ENCODE peak calls at places on chromosomes 1 and 21, in five cellular contexts. W is endothelial cell of umbilical vein, F is cardiac muscle cell, O is hepatocyte, P is psoas muscle. V is an unnamed sample.

GRCh38 chr1:19308509-19308907 is 3.4 kb downstream of the AKR7A2 start:
- DNase-seq in F (no peak), P (no peak), W (no peak), O (no peak), V (no peak)

GRCh38 chr1:171081220-171081993 is 9.3 kb upstream of the FMO3 start:
- DNase-seq in F (peak), P (no peak), O (peak), W (peak), V (peak)

GRCh38 chr1:110321846-110322245 is 17.3 kb upstream of the RBM15 start:
- DNase-seq in W (no peak), O (no peak), P (no peak), F (no peak), V (no peak)

GRCh38 chr21:26115899-26116298 is 54.7 kb downstream of the APP start:
- DNase-seq in O (no peak), F (peak), P (no peak), W (peak), V (no peak)

GRCh38 chr1:212712451-212713303 is 13.0 kb upstream of the BATF3 start:
- DNase-seq in W (peak), O (no peak), P (no peak), F (peak), V (no peak)

GRCh38 chr1:86773331-86774288 is 69.2 kb downstream of the SH3GLB1 start:
- DNase-seq in P (no peak), O (no peak), W (peak), F (peak), V (no peak)

GRCh38 chr1:1075148-1075935 is 1.2 kb upstream of the RNF223 start:
- DNase-seq in O (no peak), W (no peak), F (no peak), P (peak), V (no peak)

GRCh38 chr1:192489748-192490147 is 85.8 kb upstream of the RGS1 start:
- DNase-seq in P (peak), O (peak), F (peak), W (peak), V (no peak)

GRCh38 chr1:65457868-65458267 is 37.4 kb downstream of the LEPR start:
- DNase-seq in O (no peak), F (no peak), P (no peak), W (no peak), V (no peak)

GRCh38 chr1:29094433-29094832 is 29.3 kb downstream of the TMEM200B start:
- DNase-seq in O (no peak), W (no peak), P (no peak), F (no peak), V (no peak)

GRCh38 chr21:43340491-43341348 is 86.2 kb downstream of the SIK1 start:
- DNase-seq in P (peak), O (peak), W (peak), F (peak), V (no peak)

GRCh38 chr1:45123358-45123757 is 83.0 kb downstream of the ZSWIM5 start:
- DNase-seq in O (no peak), P (no peak), W (no peak), F (no peak), V (no peak)

GRCh38 chr1:5926686-5927435 is 65.4 kb downstream of the NPHP4 start:
- DNase-seq in W (no peak), P (no peak), F (no peak), O (no peak), V (no peak)

GRCh38 chr1:41789616-41790330 is 128.9 kb downstream of the HIVEP3 start:
- DNase-seq in F (no peak), P (no peak), W (no peak), O (no peak), V (no peak)

GRCh38 chr21:34367320-34367935 is 3.6 kb downstream of the KCNE2 start:
- DNase-seq in F (peak), O (peak), W (peak), P (no peak), V (no peak)

GRCh38 chr1:230768903-230769570 is 21.8 kb downstream of the CAPN9 start:
- DNase-seq in F (peak), O (peak), W (no peak), P (no peak), V (no peak)

GRCh38 chr1:232138044-232138443 is 491.9 kb downstream of the SIPA1L2 start:
- DNase-seq in W (no peak), O (no peak), P (no peak), F (no peak), V (no peak)

GRCh38 chr1:201895120-201895665 is 6.5 kb downstream of the SHISA4 start:
- DNase-seq in O (no peak), P (no peak), W (no peak), F (no peak), V (no peak)

GRCh38 chr1:210698661-210699060 is 370.0 kb downstream of the HHAT start:
- DNase-seq in F (no peak), O (no peak), W (no peak), P (no peak), V (no peak)

GRCh38 chr1:225941949-225942222 is 866 bp upstream of the LEFTY2 start:
- DNase-seq in W (no peak), P (no peak), O (no peak), F (no peak), V (no peak)

GRCh38 chr1:21764615-21765423 is 18.1 kb downstream of the USP48 start:
- DNase-seq in W (peak), P (peak), O (no peak), F (peak), V (no peak)

DNA sequence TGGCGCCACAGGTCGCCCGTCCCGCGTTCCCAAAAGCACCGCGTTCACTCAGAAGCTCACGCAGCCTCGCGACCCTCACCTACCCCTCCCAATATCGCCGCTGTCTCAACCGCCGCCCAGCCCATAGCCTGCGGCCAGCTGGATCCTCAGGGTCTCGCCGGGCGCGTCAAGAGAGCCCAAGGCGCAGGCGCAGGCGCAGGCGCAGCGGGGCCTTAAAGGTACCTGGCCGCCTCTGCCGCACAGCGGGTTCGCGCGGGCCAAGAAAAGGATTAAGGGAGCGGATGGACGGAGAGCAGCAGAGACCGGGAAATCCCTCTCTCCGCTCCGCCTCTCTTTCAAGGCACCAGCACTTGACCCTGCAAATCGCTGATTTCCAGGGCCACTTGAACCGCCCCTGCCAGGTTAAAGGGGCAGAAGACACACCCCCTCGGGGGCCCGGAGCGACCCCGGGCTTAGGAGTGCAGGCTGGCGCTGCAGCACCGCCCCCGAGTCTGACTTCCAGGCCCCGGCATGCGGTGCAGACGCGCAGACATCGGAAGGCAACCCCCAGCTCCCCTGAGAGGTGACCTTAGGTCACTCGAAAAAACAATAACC is at the start of gene NBPF20:
- DNase-seq in P (peak), O (peak), W (peak), F (peak), V (peak)
- TF ChIP-seq CTCF in P (no peak), O (no peak), W (no peak), F (no peak), V (no peak)

GRCh38 chr1:204357551-204357950 is 2.2 kb downstream of the PLEKHA6 start:
- DNase-seq in P (peak), O (no peak), W (peak), F (peak), V (no peak)

GRCh38 chr1:204356997-204357396 is 2.7 kb downstream of the PLEKHA6 start:
- DNase-seq in O (no peak), P (no peak), F (no peak), W (no peak), V (no peak)

GRCh38 chr1:204359131-204359473 is 627 bp downstream of the PLEKHA6 start:
- DNase-seq in W (no peak), P (no peak), F (no peak), O (no peak), V (no peak)

GRCh38 chr1:204358605-204359004 is 1.1 kb downstream of the PLEKHA6 start:
- DNase-seq in P (no peak), O (no peak), W (no peak), F (no peak), V (no peak)

GRCh38 chr1:204358145-204358544 is 1.6 kb downstream of the PLEKHA6 start:
- DNase-seq in F (no peak), P (no peak), O (no peak), W (no peak), V (no peak)
- TF ChIP-seq CTCF in F (no peak), P (no peak), O (no peak), W (no peak), V (no peak)

GRCh38 chr1:33123266-33123665 is 42.3 kb downstream of the AZIN2 start:
- DNase-seq in F (no peak), O (no peak), W (no peak), P (no peak), V (no peak)
- TF ChIP-seq CTCF in F (no peak), O (no peak), W (no peak), P (no peak), V (no peak)

DNA sequence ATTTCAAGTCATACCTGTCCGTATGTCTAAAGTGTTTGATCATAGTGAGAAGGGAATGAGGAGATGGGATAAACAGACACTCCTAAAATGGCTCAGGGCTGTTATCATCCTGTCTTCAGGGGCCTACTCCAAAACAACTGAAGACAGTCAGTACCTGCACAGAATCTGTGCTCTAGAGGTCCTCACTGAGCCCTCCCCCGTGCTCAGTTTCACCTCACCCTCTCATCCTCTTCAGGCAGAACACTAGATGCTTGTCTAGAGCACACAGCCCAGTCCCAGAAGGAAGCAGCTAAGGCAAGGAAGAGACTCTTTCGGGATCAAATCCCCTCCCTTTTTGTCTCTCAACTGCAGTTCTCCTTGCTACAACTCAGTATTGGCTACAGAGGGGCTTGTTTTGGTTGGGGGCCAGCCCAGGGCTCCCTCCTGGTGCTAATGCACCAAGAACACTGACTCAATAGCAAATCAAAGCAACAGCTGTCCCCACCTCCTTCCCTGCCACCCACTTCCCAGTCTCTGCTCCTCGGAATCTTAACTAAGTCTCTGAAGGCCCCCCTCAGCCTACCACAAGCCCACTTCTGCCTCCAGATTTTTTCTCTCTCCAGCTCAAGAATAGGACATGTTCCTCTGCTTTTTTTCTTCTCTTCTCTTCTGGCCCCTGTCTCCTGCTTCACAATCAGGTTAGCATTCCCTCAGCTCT is 10.1 kb downstream of the CADM3 start:
- DNase-seq in F (no peak), O (no peak), W (no peak), P (no peak), V (no peak)
- TF ChIP-seq CTCF in F (no peak), O (no peak), W (no peak), P (no peak), V (no peak)

DNA sequence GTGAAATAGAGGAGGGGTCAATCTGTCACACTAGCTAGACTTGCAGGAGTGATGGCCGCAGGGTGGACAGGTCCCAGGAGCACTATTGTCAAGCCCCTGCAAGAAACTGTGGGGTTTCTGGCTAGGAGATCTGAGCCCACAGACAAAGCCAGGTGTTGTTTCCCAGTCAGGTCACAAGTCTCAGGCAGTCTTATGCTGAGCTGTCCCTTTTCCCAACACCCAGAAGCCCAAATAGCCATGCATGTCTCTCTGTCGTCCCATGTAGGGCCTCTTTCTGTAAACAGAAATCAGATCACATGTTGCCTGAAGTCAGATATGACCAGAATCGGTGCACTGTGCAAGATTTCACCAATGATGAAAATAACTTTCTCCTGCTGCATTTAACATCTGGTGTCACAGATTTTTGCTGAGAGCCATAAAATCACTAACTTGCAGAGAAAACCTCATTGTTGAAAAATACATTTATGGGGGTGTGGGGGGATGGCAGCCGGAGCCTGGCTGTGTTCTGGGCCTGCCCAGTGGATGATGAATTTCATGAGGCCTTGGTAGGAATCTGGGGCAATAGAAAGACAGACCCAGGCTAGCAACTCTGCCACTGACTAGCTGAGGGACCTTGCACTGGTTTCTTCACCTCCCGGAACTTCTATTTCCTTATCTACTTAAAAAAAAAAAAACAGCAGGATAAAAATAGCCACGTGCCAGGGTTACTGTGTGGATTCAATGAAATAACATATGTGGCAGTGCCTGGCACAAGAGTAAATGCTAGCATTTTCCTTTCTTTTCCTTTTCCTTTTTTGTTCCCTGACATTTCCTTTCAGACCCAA is 158.9 kb upstream of the NFIA start:
- DNase-seq in W (peak), F (no peak), O (peak), P (no peak), V (no peak)
- TF ChIP-seq CTCF in W (no peak), F (no peak), O (no peak), P (no peak), V (no peak)

GRCh38 chr1:206801467-206801866 is 29.2 kb upstream of the IL10 start:
- DNase-seq in W (no peak), O (no peak), F (no peak), P (no peak), V (no peak)
- TF ChIP-seq CTCF in W (no peak), O (no peak), F (no peak), P (no peak), V (peak)

GRCh38 chr1:107965112-107965991 is at the start of gene VAV3:
- DNase-seq in P (peak), W (peak), F (peak), O (peak), V (peak)
- TF ChIP-seq CTCF in P (no peak), W (peak), F (peak), O (no peak), V (no peak)

DNA sequence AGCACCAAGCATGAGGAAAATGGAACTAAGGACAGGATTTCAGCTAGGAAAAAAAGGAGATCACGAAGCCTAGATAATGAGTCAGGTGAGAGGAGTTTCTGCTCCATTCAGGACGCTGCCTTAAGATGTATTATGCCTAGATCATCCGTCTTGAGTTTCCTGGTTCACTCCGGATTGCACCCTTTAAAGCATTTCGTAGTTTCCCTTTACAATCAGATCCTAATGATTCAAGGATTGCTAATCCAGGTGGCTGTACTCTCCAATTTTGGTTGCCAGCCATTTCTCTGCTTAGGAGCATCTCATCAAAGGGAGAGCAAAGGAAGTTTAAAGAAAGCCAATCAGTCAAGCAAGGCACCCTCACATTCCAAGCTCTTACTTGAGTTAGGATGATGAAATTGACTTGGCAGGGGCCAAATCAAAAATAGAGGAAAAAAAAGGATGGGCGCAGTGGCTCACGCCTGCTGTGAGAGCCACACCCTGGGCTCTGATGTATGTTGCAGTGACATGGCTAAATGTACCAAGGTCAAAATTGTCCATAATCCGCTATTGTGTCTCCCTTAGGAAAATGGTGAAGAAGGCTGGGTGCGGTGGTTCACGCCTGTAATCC is 156.9 kb upstream of the SOD1 start:
- DNase-seq in O (no peak), F (no peak), P (no peak), W (no peak), V (no peak)
- TF ChIP-seq CTCF in O (no peak), F (no peak), P (no peak), W (no peak), V (no peak)

DNA sequence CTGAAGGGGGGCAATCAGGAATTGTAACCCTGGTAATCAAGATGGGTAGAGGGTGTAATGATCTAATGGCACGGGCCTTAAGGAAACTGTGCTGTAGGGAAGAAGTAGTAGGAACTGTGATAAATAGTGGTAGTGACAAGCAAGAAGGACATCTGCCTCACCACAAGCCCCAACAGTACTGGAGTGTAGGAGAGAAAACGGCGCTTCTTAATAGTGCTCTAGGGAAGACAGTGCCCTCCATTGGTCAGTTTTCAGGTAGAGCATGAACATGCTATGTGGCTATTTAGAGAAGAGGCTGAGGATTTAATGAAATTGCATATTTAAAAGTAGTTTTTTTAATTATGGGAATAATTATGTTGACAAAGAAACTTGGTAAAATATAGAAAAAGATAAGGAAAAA is 32.2 kb downstream of the SLC30A7 start:
- DNase-seq in P (no peak), F (no peak), O (no peak), W (no peak), V (no peak)
- TF ChIP-seq CTCF in P (no peak), F (no peak), O (no peak), W (no peak), V (peak)

V was measured in GM13977.